ENCODE peak calls at places on chromosome 16, in ten cellular contexts. One of them, this sample, is unnamed.

GRCh38 chr16:31876955-31877828 is 3.6 kb downstream of the ZNF267 start:
- DNase-seq in effector memory CD4-positive, alpha-beta T cell: peak; percentile 26
- DNase-seq in lower lobe of right lung: no peak
- DNase-seq in heart left ventricle: no peak
- DNase-seq in left ventricle myocardium inferior: no peak
- DNase-seq in heart right ventricle: no peak
- DNase-seq in foreskin keratinocyte: peak; percentile 92
- DNase-seq in adrenal gland: no peak
- DNase-seq in spleen: no peak
- DNase-seq in SJCRH30: no peak
- DNase-seq in this sample: peak; percentile 66

GRCh38 chr16:31711344-31711845 is 162.2 kb upstream of the ZNF267 start:
- DNase-seq in effector memory CD4-positive, alpha-beta T cell: no peak
- DNase-seq in lower lobe of right lung: no peak
- DNase-seq in heart left ventricle: no peak
- DNase-seq in left ventricle myocardium inferior: no peak
- DNase-seq in heart right ventricle: no peak
- DNase-seq in foreskin keratinocyte: no peak
- DNase-seq in adrenal gland: no peak
- DNase-seq in spleen: no peak
- DNase-seq in SJCRH30: no peak
- DNase-seq in this sample: no peak

GRCh38 chr16:28534542-28535373 is 4.0 kb downstream of the NUPR1 start:
- DNase-seq in effector memory CD4-positive, alpha-beta T cell: no peak
- DNase-seq in lower lobe of right lung: peak; percentile 59
- DNase-seq in heart left ventricle: peak; percentile 45
- DNase-seq in left ventricle myocardium inferior: peak; percentile 25
- DNase-seq in heart right ventricle: no peak
- DNase-seq in foreskin keratinocyte: no peak
- DNase-seq in adrenal gland: peak; percentile 74
- DNase-seq in spleen: no peak
- DNase-seq in SJCRH30: no peak
- DNase-seq in this sample: no peak

GRCh38 chr16:85258616-85259015 is 146.3 kb upstream of the CIBAR2 start:
- DNase-seq in effector memory CD4-positive, alpha-beta T cell: no peak
- DNase-seq in lower lobe of right lung: no peak
- DNase-seq in heart left ventricle: no peak
- DNase-seq in left ventricle myocardium inferior: no peak
- DNase-seq in heart right ventricle: no peak
- DNase-seq in foreskin keratinocyte: no peak
- DNase-seq in adrenal gland: no peak
- DNase-seq in spleen: no peak
- DNase-seq in SJCRH30: peak; percentile 82
- DNase-seq in this sample: no peak

GRCh38 chr16:50558913-50559312 is 10.7 kb downstream of the NKD1 start:
- DNase-seq in effector memory CD4-positive, alpha-beta T cell: no peak
- DNase-seq in lower lobe of right lung: no peak
- DNase-seq in heart left ventricle: no peak
- DNase-seq in left ventricle myocardium inferior: no peak
- DNase-seq in heart right ventricle: no peak
- DNase-seq in foreskin keratinocyte: no peak
- DNase-seq in adrenal gland: no peak
- DNase-seq in spleen: no peak
- DNase-seq in SJCRH30: no peak
- DNase-seq in this sample: no peak

GRCh38 chr16:83744521-83744981 is 63.2 kb upstream of the HSBP1 start:
- DNase-seq in effector memory CD4-positive, alpha-beta T cell: no peak
- DNase-seq in lower lobe of right lung: peak; percentile 58
- DNase-seq in heart left ventricle: peak; percentile 51
- DNase-seq in left ventricle myocardium inferior: peak; percentile 20
- DNase-seq in heart right ventricle: no peak
- DNase-seq in foreskin keratinocyte: no peak
- DNase-seq in adrenal gland: peak; percentile 23
- DNase-seq in spleen: peak; percentile 81
- DNase-seq in SJCRH30: no peak
- DNase-seq in this sample: no peak

GRCh38 chr16:1435921-1436697 is 5.2 kb downstream of the PERCC1 start:
- DNase-seq in effector memory CD4-positive, alpha-beta T cell: no peak
- DNase-seq in lower lobe of right lung: no peak
- DNase-seq in heart left ventricle: no peak
- DNase-seq in left ventricle myocardium inferior: no peak
- DNase-seq in heart right ventricle: no peak
- DNase-seq in foreskin keratinocyte: no peak
- DNase-seq in adrenal gland: no peak
- DNase-seq in spleen: no peak
- DNase-seq in SJCRH30: peak; percentile 82
- DNase-seq in this sample: no peak

GRCh38 chr16:78866556-78866955 is 734.0 kb downstream of the MAF start:
- DNase-seq in effector memory CD4-positive, alpha-beta T cell: no peak
- DNase-seq in lower lobe of right lung: no peak
- DNase-seq in heart left ventricle: no peak
- DNase-seq in left ventricle myocardium inferior: peak; percentile 16
- DNase-seq in heart right ventricle: peak; percentile 14
- DNase-seq in foreskin keratinocyte: no peak
- DNase-seq in adrenal gland: peak; percentile 20
- DNase-seq in spleen: no peak
- DNase-seq in SJCRH30: no peak
- DNase-seq in this sample: no peak

GRCh38 chr16:89057738-89058137 is 35.9 kb upstream of the ACSF3 start:
- DNase-seq in effector memory CD4-positive, alpha-beta T cell: no peak
- DNase-seq in lower lobe of right lung: no peak
- DNase-seq in heart left ventricle: no peak
- DNase-seq in left ventricle myocardium inferior: no peak
- DNase-seq in heart right ventricle: no peak
- DNase-seq in foreskin keratinocyte: no peak
- DNase-seq in adrenal gland: no peak
- DNase-seq in spleen: no peak
- DNase-seq in SJCRH30: no peak
- DNase-seq in this sample: no peak

GRCh38 chr16:89056592-89056991 is 37.1 kb upstream of the ACSF3 start:
- DNase-seq in effector memory CD4-positive, alpha-beta T cell: no peak
- DNase-seq in lower lobe of right lung: no peak
- DNase-seq in heart left ventricle: no peak
- DNase-seq in left ventricle myocardium inferior: no peak
- DNase-seq in heart right ventricle: no peak
- DNase-seq in foreskin keratinocyte: no peak
- DNase-seq in adrenal gland: no peak
- DNase-seq in spleen: no peak
- DNase-seq in SJCRH30: no peak
- DNase-seq in this sample: no peak

GRCh38 chr16:89054714-89055113 is 38.9 kb upstream of the ACSF3 start:
- DNase-seq in effector memory CD4-positive, alpha-beta T cell: no peak
- DNase-seq in lower lobe of right lung: no peak
- DNase-seq in heart left ventricle: no peak
- DNase-seq in left ventricle myocardium inferior: no peak
- DNase-seq in heart right ventricle: no peak
- DNase-seq in foreskin keratinocyte: no peak
- DNase-seq in adrenal gland: no peak
- DNase-seq in spleen: no peak
- DNase-seq in SJCRH30: no peak
- DNase-seq in this sample: no peak

GRCh38 chr16:89055313-89055712 is 38.3 kb upstream of the ACSF3 start:
- DNase-seq in effector memory CD4-positive, alpha-beta T cell: no peak
- DNase-seq in lower lobe of right lung: no peak
- DNase-seq in heart left ventricle: no peak
- DNase-seq in left ventricle myocardium inferior: no peak
- DNase-seq in heart right ventricle: no peak
- DNase-seq in foreskin keratinocyte: no peak
- DNase-seq in adrenal gland: no peak
- DNase-seq in spleen: no peak
- DNase-seq in SJCRH30: no peak
- DNase-seq in this sample: no peak

GRCh38 chr16:89055894-89056555 is 37.6 kb upstream of the ACSF3 start:
- DNase-seq in effector memory CD4-positive, alpha-beta T cell: no peak
- DNase-seq in lower lobe of right lung: no peak
- DNase-seq in heart left ventricle: no peak
- DNase-seq in left ventricle myocardium inferior: no peak
- DNase-seq in heart right ventricle: no peak
- DNase-seq in foreskin keratinocyte: no peak
- DNase-seq in adrenal gland: no peak
- DNase-seq in spleen: no peak
- DNase-seq in SJCRH30: no peak
- DNase-seq in this sample: no peak
- H3K27ac ChIP-seq in effector memory CD4-positive, alpha-beta T cell: no peak overlapping the region
- H3K27ac ChIP-seq in lower lobe of right lung: no peak overlapping the region
- H3K27ac ChIP-seq in heart left ventricle: no peak overlapping the region
- H3K27ac ChIP-seq in left ventricle myocardium inferior: no peak overlapping the region
- H3K27ac ChIP-seq in heart right ventricle: no peak overlapping the region
- H3K27ac ChIP-seq in foreskin keratinocyte: no peak overlapping the region
- H3K27ac ChIP-seq in adrenal gland: no peak overlapping the region
- H3K27ac ChIP-seq in spleen: no peak overlapping the region
- H3K27ac ChIP-seq in SJCRH30: no peak overlapping the region
- H3K27ac ChIP-seq in this sample: no peak overlapping the region

GRCh38 chr16:67115649-67116048 is 5.9 kb downstream of the PHAF1 start:
- DNase-seq in effector memory CD4-positive, alpha-beta T cell: no peak
- DNase-seq in lower lobe of right lung: no peak
- DNase-seq in heart left ventricle: no peak
- DNase-seq in left ventricle myocardium inferior: no peak
- DNase-seq in heart right ventricle: no peak
- DNase-seq in foreskin keratinocyte: peak; percentile 70
- DNase-seq in adrenal gland: no peak
- DNase-seq in spleen: no peak
- DNase-seq in SJCRH30: no peak
- DNase-seq in this sample: peak; percentile 66

GRCh38 chr16:67117716-67118115 is 8.0 kb downstream of the PHAF1 start:
- DNase-seq in effector memory CD4-positive, alpha-beta T cell: no peak
- DNase-seq in lower lobe of right lung: no peak
- DNase-seq in heart left ventricle: no peak
- DNase-seq in left ventricle myocardium inferior: no peak
- DNase-seq in heart right ventricle: no peak
- DNase-seq in foreskin keratinocyte: no peak
- DNase-seq in adrenal gland: no peak
- DNase-seq in spleen: no peak
- DNase-seq in SJCRH30: no peak
- DNase-seq in this sample: no peak

GRCh38 chr16:67114793-67115192 is 5.1 kb downstream of the PHAF1 start:
- DNase-seq in effector memory CD4-positive, alpha-beta T cell: no peak
- DNase-seq in lower lobe of right lung: no peak
- DNase-seq in heart left ventricle: no peak
- DNase-seq in left ventricle myocardium inferior: no peak
- DNase-seq in heart right ventricle: no peak
- DNase-seq in foreskin keratinocyte: no peak
- DNase-seq in adrenal gland: no peak
- DNase-seq in spleen: no peak
- DNase-seq in SJCRH30: no peak
- DNase-seq in this sample: no peak

GRCh38 chr16:67120025-67120424 is 10.3 kb downstream of the PHAF1 start:
- DNase-seq in effector memory CD4-positive, alpha-beta T cell: no peak
- DNase-seq in lower lobe of right lung: no peak
- DNase-seq in heart left ventricle: no peak
- DNase-seq in left ventricle myocardium inferior: no peak
- DNase-seq in heart right ventricle: no peak
- DNase-seq in foreskin keratinocyte: no peak
- DNase-seq in adrenal gland: no peak
- DNase-seq in spleen: no peak
- DNase-seq in SJCRH30: no peak
- DNase-seq in this sample: no peak

DNA sequence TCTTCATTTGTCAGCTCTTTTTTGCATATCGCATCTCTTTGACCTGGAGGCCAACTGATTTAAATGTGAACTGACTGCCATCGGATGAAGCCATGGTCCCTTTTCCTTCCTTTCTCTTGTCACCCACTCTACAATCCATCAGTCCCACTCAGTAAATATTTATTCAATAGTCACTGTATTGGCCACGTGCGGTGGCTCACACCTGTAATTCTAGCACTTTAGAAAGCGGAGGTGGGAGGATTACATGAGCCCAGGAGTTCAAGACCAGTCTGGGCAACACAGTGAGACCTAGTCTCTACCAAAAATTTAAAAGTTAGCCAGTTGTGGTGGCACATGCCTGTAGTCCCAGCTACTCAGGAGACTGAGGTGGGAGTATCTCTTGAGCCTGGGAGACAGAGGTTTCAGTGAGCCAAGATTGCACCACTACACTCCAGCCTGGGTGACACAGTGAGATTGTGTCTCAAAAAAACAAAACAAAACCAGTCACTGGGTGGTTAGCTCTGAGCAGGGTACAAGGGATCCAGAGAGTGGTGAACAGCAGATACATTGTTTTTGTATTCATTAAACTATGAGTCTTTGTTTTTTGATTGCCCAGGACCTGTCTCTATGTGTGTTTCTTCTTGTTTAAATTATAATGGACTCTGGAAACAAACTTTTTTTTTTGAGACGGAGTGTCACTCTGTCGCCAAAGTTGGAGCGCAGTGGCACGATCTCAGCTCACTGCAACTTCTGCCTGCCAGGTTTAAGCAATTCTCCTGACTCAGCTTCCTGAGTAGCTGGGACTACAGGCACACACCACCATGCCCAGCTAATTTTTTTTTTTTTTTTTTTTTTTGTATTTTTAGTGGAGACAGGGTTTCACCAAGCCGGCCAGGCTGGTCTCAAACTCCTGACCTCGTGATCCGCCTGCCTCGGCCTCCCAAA is 6.9 kb downstream of the PHAF1 start:
- DNase-seq in effector memory CD4-positive, alpha-beta T cell: no peak
- DNase-seq in lower lobe of right lung: no peak
- DNase-seq in heart left ventricle: no peak
- DNase-seq in left ventricle myocardium inferior: no peak
- DNase-seq in heart right ventricle: no peak
- DNase-seq in foreskin keratinocyte: no peak
- DNase-seq in adrenal gland: no peak
- DNase-seq in spleen: no peak
- DNase-seq in SJCRH30: no peak
- DNase-seq in this sample: no peak
- H3K27ac ChIP-seq in effector memory CD4-positive, alpha-beta T cell: no peak overlapping the region
- H3K27ac ChIP-seq in lower lobe of right lung: no peak overlapping the region
- H3K27ac ChIP-seq in heart left ventricle: no peak overlapping the region
- H3K27ac ChIP-seq in left ventricle myocardium inferior: no peak overlapping the region
- H3K27ac ChIP-seq in heart right ventricle: no peak overlapping the region
- H3K27ac ChIP-seq in foreskin keratinocyte: peak overlapping the region; percentile 61
- H3K27ac ChIP-seq in adrenal gland: no peak overlapping the region
- H3K27ac ChIP-seq in spleen: peak overlapping the region; percentile 82
- H3K27ac ChIP-seq in SJCRH30: no peak overlapping the region
- H3K27ac ChIP-seq in this sample: no peak overlapping the region

DNA sequence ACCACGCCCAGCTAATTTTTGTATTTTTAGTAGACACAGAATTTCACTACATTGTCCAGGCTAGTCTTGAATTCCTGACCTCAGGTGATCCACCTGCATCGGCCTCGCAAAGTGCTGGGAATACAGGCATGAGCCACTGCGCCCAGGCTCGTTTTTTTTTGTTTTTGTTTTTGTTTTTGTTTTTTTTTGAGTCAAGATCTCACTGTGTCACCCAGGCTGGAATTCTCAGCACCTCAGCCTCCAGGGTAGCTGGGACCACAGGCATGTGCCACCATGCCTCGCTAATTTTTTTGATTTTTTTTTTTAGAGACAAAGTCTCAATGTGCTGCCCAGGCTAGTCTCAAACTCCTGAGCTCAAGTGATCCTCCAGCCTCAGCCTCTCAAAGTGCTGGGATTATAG is 17.5 kb upstream of the CMTM4 start:
- DNase-seq in effector memory CD4-positive, alpha-beta T cell: no peak
- DNase-seq in lower lobe of right lung: no peak
- DNase-seq in heart left ventricle: no peak
- DNase-seq in left ventricle myocardium inferior: no peak
- DNase-seq in heart right ventricle: no peak
- DNase-seq in foreskin keratinocyte: no peak
- DNase-seq in adrenal gland: no peak
- DNase-seq in spleen: no peak
- DNase-seq in SJCRH30: no peak
- DNase-seq in this sample: no peak
- H3K27ac ChIP-seq in effector memory CD4-positive, alpha-beta T cell: no peak overlapping the region
- H3K27ac ChIP-seq in lower lobe of right lung: no peak overlapping the region
- H3K27ac ChIP-seq in heart left ventricle: no peak overlapping the region
- H3K27ac ChIP-seq in left ventricle myocardium inferior: no peak overlapping the region
- H3K27ac ChIP-seq in heart right ventricle: no peak overlapping the region
- H3K27ac ChIP-seq in foreskin keratinocyte: peak overlapping the region; percentile 56
- H3K27ac ChIP-seq in adrenal gland: no peak overlapping the region
- H3K27ac ChIP-seq in spleen: no peak overlapping the region
- H3K27ac ChIP-seq in SJCRH30: peak overlapping the region; percentile 48
- H3K27ac ChIP-seq in this sample: no peak overlapping the region

DNA sequence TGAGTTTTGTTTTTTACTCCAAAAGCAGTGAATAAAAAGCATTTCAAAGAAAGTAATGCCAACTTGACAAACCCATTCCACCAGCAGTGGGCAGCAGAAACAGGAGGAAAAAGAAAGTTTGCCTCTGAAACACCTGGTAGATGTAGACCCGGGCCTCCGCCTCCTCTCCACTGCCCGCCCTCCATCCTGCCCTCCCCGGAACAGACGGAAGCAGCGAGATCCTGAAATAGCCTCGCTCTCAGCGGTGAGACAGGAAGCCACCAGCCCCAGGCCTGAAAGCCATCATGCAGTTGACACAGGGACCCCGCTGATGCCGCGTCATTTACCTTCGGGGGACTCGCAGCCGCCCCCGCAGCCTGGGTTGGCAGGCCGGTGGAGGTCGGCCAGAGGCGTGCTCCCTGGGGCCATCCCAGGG is 67.8 kb downstream of the C16orf78 start:
- DNase-seq in effector memory CD4-positive, alpha-beta T cell: peak; percentile 35
- DNase-seq in lower lobe of right lung: no peak
- DNase-seq in heart left ventricle: peak; percentile 45
- DNase-seq in left ventricle myocardium inferior: peak; percentile 33
- DNase-seq in heart right ventricle: peak; percentile 77
- DNase-seq in foreskin keratinocyte: no peak
- DNase-seq in adrenal gland: peak; percentile 22
- DNase-seq in spleen: peak; percentile 89
- DNase-seq in SJCRH30: peak; percentile 47
- DNase-seq in this sample: no peak
- H3K27ac ChIP-seq in effector memory CD4-positive, alpha-beta T cell: no peak overlapping the region
- H3K27ac ChIP-seq in lower lobe of right lung: peak overlapping the region; percentile 31
- H3K27ac ChIP-seq in heart left ventricle: peak overlapping the region; percentile 76
- H3K27ac ChIP-seq in left ventricle myocardium inferior: peak overlapping the region; percentile 62
- H3K27ac ChIP-seq in heart right ventricle: peak overlapping the region; percentile 86
- H3K27ac ChIP-seq in foreskin keratinocyte: no peak overlapping the region
- H3K27ac ChIP-seq in adrenal gland: no peak overlapping the region
- H3K27ac ChIP-seq in spleen: peak overlapping the region; percentile 59
- H3K27ac ChIP-seq in SJCRH30: no peak overlapping the region
- H3K27ac ChIP-seq in this sample: no peak overlapping the region

This sample was measured in epithelial cell of prostate.